ENCODE peak calls at places on chromosomes 7 and 10, in five cellular contexts. M is HEK293T; V is activated T-helper 1 cell treated with Interleukin-2 at 50 U/mL for 16 hours; H is activated T-cell treated with anti-CD3 and anti-CD28 coated beads, Interleukin-2, amount 50 U/mL, for 72 hours; X is kidney glomerular epithelial cell. G is an unnamed sample.

GRCh38 chr10:12907651-12908050 is 93.9 kb downstream of the CCDC3 start:
- DNase-seq in M (no peak), V (no peak), H (no peak), X (no peak), G (no peak)

GRCh38 chr10:48805411-48805810 is 120.7 kb downstream of the WDFY4 start:
- DNase-seq in M (no peak), V (no peak), H (no peak), X (no peak), G (no peak)

GRCh38 chr7:122532406-122533269 is 166.3 kb downstream of the RNF133 start:
- DNase-seq in M (peak), V (no peak), H (no peak), X (peak), G (no peak)

GRCh38 chr7:110775046-110775445 is 315.9 kb upstream of the LRRN3 start:
- DNase-seq in M (no peak), V (no peak), H (no peak), X (no peak), G (no peak)

GRCh38 chr7:54932818-54933543 is 85.8 kb upstream of the EGFR start:
- DNase-seq in M (peak), V (no peak), H (no peak), X (peak), G (peak)

GRCh38 chr7:29569648-29570047 is 6.0 kb downstream of the PRR15 start:
- DNase-seq in M (no peak), V (no peak), H (no peak), X (no peak), G (no peak)

GRCh38 chr10:111593578-111593977 is 516.7 kb downstream of the ADRA2A start:
- DNase-seq in M (no peak), V (no peak), H (no peak), X (no peak), G (no peak)

GRCh38 chr7:83791737-83792136 is 142.8 kb upstream of the SEMA3E start:
- DNase-seq in M (no peak), V (no peak), H (no peak), X (no peak), G (no peak)

GRCh38 chr10:124677871-124678565 is 66.2 kb downstream of the FAM53B start:
- DNase-seq in M (no peak), V (no peak), H (no peak), X (no peak), G (no peak)

GRCh38 chr7:129012641-129013040 is 42.3 kb downstream of the TNPO3 start:
- DNase-seq in M (no peak), V (no peak), H (no peak), X (no peak), G (no peak)

GRCh38 chr10:45646384-45647050 is 26.1 kb downstream of the ZFAND4 start:
- DNase-seq in M (no peak), V (no peak), H (no peak), X (no peak), G (no peak)

GRCh38 chr7:108196004-108196403 is 65.8 kb upstream of the LAMB4 start:
- DNase-seq in M (no peak), V (no peak), H (no peak), X (no peak), G (no peak)

GRCh38 chr10:111113961-111114830 is 37.4 kb downstream of the ADRA2A start:
- DNase-seq in M (no peak), V (no peak), H (no peak), X (no peak), G (no peak)

GRCh38 chr7:128167316-128167691 is 73.8 kb upstream of the LEP start:
- DNase-seq in M (peak), V (no peak), H (peak), X (peak), G (peak)